ENCODE peak calls at places on chromosomes 2 and 18, in six cellular contexts. D is testis, O is heart left ventricle, Q is transverse colon, J is body of pancreas, X is breast epithelium. C is an unnamed sample.

GRCh38 chr2:106165064-106165463 is 29.0 kb downstream of the UXS1 start:
- DNase-seq in D (no peak), O (no peak), Q (no peak), J (no peak), X (no peak), C (no peak)

GRCh38 chr2:25251461-25252273 is 83.3 kb upstream of the POMC start:
- DNase-seq in D (peak; percentile 49), O (peak; percentile 78), Q (peak; percentile 53), J (peak; percentile 61), X (peak; percentile 44), C (peak; percentile 80)

GRCh38 chr18:79642626-79643025 is 37.0 kb upstream of the CTDP1 start:
- DNase-seq in D (no peak), O (no peak), Q (no peak), J (no peak), X (no peak), C (no peak)

GRCh38 chr18:11811009-11811408 is 40.2 kb upstream of the CHMP1B start:
- DNase-seq in D (no peak), O (no peak), Q (no peak), J (no peak), X (no peak), C (no peak)

GRCh38 chr2:15142069-15142689 is 419.0 kb downstream of the NBAS start:
- DNase-seq in D (no peak), O (no peak), Q (peak; percentile 17), J (peak; percentile 13), X (peak; percentile 20), C (peak; percentile 69)

GRCh38 chr2:105407946-105408743 is 9.3 kb upstream of the FHL2 start:
- DNase-seq in D (no peak), O (peak; percentile 14), Q (no peak), J (no peak), X (no peak), C (no peak)

GRCh38 chr2:36562973-36563532 is 34.9 kb downstream of the FEZ2 start:
- DNase-seq in D (no peak), O (no peak), Q (no peak), J (no peak), X (no peak), C (no peak)

GRCh38 chr2:29113891-29114321 is 1.3 kb upstream of the CLIP4 start:
- DNase-seq in D (peak; percentile 60), O (peak; percentile 72), Q (peak; percentile 58), J (peak; percentile 84), X (peak; percentile 55), C (no peak)

GRCh38 chr2:227267406-227268115 is 57.5 kb upstream of the MFF start:
- DNase-seq in D (no peak), O (peak; percentile 46), Q (no peak), J (no peak), X (no peak), C (no peak)

GRCh38 chr2:96110621-96111256 is 5.6 kb downstream of the ADRA2B start:
- DNase-seq in D (no peak), O (no peak), Q (no peak), J (no peak), X (no peak), C (no peak)

GRCh38 chr2:160608525-160609085 is 115.0 kb upstream of the RBMS1 start:
- DNase-seq in D (no peak), O (no peak), Q (no peak), J (no peak), X (no peak), C (no peak)

GRCh38 chr2:9758741-9759140 is 84.5 kb upstream of the TAF1B start:
- DNase-seq in D (no peak), O (peak; percentile 39), Q (no peak), J (no peak), X (peak; percentile 56), C (no peak)

GRCh38 chr18:58205087-58205779 is 161.2 kb downstream of the NEDD4L start:
- DNase-seq in D (no peak), O (no peak), Q (no peak), J (peak; percentile 32), X (no peak), C (no peak)

GRCh38 chr18:23238152-23238531 is 102.9 kb downstream of the CABLES1 start:
- DNase-seq in D (peak; percentile 54), O (peak; percentile 39), Q (peak; percentile 27), J (no peak), X (peak; percentile 57), C (no peak)

GRCh38 chr2:223324402-223324801 is 272.4 kb downstream of the KCNE4 start:
- DNase-seq in D (no peak), O (no peak), Q (no peak), J (no peak), X (no peak), C (no peak)

GRCh38 chr2:36918307-36918706 is 48.0 kb downstream of the STRN start:
- DNase-seq in D (no peak), O (no peak), Q (no peak), J (no peak), X (no peak), C (no peak)

GRCh38 chr2:3664118-3664517 is 6.1 kb downstream of the ALLC start:
- DNase-seq in D (no peak), O (no peak), Q (no peak), J (no peak), X (no peak), C (no peak)

GRCh38 chr2:3659447-3660432 is 1.7 kb downstream of the ALLC start:
- DNase-seq in D (peak; percentile 75), O (peak; percentile 79), Q (no peak), J (peak; percentile 39), X (no peak), C (peak; percentile 56)

GRCh38 chr2:3661149-3661660 is 3.2 kb downstream of the ALLC start:
- DNase-seq in D (no peak), O (no peak), Q (no peak), J (no peak), X (no peak), C (peak; percentile 8)

GRCh38 chr2:3664925-3665324 is 6.9 kb downstream of the ALLC start:
- DNase-seq in D (no peak), O (no peak), Q (no peak), J (no peak), X (no peak), C (no peak)

GRCh38 chr2:3662239-3662638 is 4.2 kb downstream of the ALLC start:
- DNase-seq in D (no peak), O (no peak), Q (no peak), J (no peak), X (no peak), C (peak; percentile 49)
- TF ChIP-seq CTCF in D (no peak), O (no peak), Q (no peak), J (no peak), X (no peak), C (no peak)

GRCh38 chr2:11480406-11480805 is 14.4 kb upstream of the E2F6 start:
- DNase-seq in D (no peak), O (no peak), Q (no peak), J (no peak), X (no peak), C (no peak)
- H3K27me3 ChIP-seq in D (no peaks in the 10 kb centered on the region), O (peaks cover 50% of the 10 kb centered on the region), Q (peaks cover 62% of the 10 kb centered on the region), J (no peaks in the 10 kb centered on the region), X (no peaks in the 10 kb centered on the region), C (peaks cover 14% of the 10 kb centered on the region)

GRCh38 chr2:55693181-55694125 is at the start of gene PNPT1:
- DNase-seq in D (peak; percentile 97), O (peak; percentile 96), Q (peak; percentile 94), J (peak; percentile 95), X (peak; percentile 85), C (peak; percentile 97)
- TF ChIP-seq POLR2A in D (no peak), O (peak; percentile 48), Q (peak; percentile 57), J (peak; percentile 79), X (no peak), C (peak; percentile 42)

GRCh38 chr2:66495788-66496640 is 61.1 kb downstream of the MEIS1 start:
- DNase-seq in D (peak; percentile 26), O (peak; percentile 60), Q (no peak), J (peak; percentile 72), X (peak; percentile 46), C (no peak)
- TF ChIP-seq CTCF in D (no peak), O (no peak), Q (no peak), J (peak; percentile 34), X (no peak), C (no peak)

DNA sequence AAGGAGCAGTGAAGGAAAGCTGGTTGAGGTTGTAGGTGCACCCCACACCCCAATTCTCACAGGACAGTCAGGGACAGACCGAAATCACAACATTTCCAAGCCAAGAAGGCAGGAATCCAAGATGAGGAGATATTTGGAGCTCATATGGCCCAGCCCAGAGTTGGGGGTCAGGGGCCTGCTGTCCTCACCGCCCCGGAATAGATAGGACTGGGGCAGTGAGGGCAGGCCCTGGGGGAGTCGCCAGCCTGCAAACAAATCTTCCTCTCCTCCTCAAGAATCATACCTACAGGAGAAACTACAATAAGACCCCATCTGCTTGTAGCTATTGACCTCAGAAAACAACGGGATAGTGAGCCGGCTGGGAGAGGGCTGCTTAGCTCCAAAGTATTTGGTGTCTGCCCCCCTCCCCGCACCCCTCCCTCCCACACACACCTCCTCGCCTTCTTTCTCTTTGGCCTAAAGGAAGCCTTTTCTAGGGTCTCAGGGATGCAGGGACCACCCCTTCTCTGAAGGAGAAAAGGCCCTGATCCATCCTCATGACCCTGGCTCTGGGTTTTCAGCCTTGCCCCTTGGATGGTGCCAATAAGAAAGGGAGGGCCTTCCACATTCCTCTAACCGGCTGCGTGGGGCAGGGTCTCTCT is 3.8 kb downstream of the EN1 start:
- DNase-seq in D (no peak), O (no peak), Q (no peak), J (no peak), X (no peak), C (peak; percentile 15)
- H3K27me3 ChIP-seq in D (peaks cover 5% of the 10 kb centered on the region), O (peaks cover 99% of the 10 kb centered on the region), Q (peaks cover 100% of the 10 kb centered on the region), J (no peaks in the 10 kb centered on the region), X (no peaks in the 10 kb centered on the region), C (peaks cover 71% of the 10 kb centered on the region)

DNA sequence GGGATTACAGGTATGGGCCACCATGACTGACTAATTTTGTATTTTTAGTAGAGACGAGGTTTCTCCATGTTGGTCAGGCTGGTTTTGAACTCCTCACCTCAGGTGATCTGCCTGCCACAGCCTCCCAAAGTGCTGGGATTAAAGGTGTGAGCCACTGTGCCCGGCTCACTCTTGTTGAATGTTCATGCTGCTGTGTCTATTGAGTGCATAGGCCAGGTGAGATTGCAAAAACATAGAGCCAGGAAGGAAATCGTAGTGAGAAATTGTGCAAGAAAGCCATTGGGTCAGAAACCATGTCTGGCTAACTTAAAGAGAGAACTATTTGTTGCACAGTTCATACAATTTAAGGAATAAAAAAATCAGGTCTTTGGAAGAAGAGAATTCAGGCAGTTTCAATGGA is 45.5 kb upstream of the FZD5 start:
- DNase-seq in D (no peak), O (no peak), Q (no peak), J (no peak), X (no peak), C (no peak)
- TF ChIP-seq POLR2A in D (no peak), O (no peak), Q (no peak), J (no peak), X (no peak), C (no peak)

C was measured in Peyer's patch.